ENCODE peak calls at places on chromosome 19, in four cellular contexts. T is neural progenitor cell, Z is SK-N-SH, W is GM23338. Y is an unnamed sample.
A peak's percentile ranks its signal among the peaks of the same experiment; 100 is the strongest.

GRCh38 chr19:1064661-1065605 is 2.0 kb upstream of the ARHGAP45 start:
- DNase-seq in T (peak; percentile 87), Z (peak; percentile 88), W (peak; percentile 90), Y (peak; percentile 69)

GRCh38 chr19:10549733-10550132 is 6.0 kb downstream of the ATG4D start:
- DNase-seq in Z (no peak), W (no peak), T (no peak), Y (no peak)

GRCh38 chr19:34494601-34495000 is 13.0 kb downstream of the WTIP start:
- DNase-seq in Z (no peak), T (no peak), W (no peak), Y (no peak)

GRCh38 chr19:13220847-13221246 is 70.6 kb downstream of the IER2 start:
- DNase-seq in Z (no peak), T (no peak), W (no peak), Y (no peak)

GRCh38 chr19:52370341-52370710 is 603 bp downstream of the ZNF880 start:
- DNase-seq in W (no peak), T (no peak), Z (no peak), Y (no peak)

GRCh38 chr19:46935066-46935663 is 74.4 kb downstream of the ARHGAP35 start:
- DNase-seq in T (no peak), W (no peak), Z (no peak), Y (no peak)

GRCh38 chr19:39858541-39858940 is 12.4 kb upstream of the FBL start:
- DNase-seq in W (peak; percentile 85), T (peak; percentile 75), Z (no peak), Y (no peak)

GRCh38 chr19:5131031-5131865 is 162.3 kb downstream of the KDM4B start:
- DNase-seq in W (peak; percentile 34), Z (no peak), T (no peak), Y (no peak)

GRCh38 chr19:17454579-17454978 is 6.1 kb upstream of the TMEM221 start:
- DNase-seq in W (peak; percentile 76), T (peak; percentile 62), Z (peak; percentile 52), Y (no peak)

GRCh38 chr19:39304701-39305571 is 8.7 kb downstream of the IFNL1 start:
- DNase-seq in T (no peak), W (peak; percentile 58), Z (no peak), Y (no peak)

GRCh38 chr19:1252221-1252817 is 3.9 kb downstream of the MIDN start:
- DNase-seq in W (no peak), T (no peak), Z (peak; percentile 55), Y (peak; percentile 81)

GRCh38 chr19:11251650-11252314 is 10.5 kb downstream of the DOCK6 start:
- DNase-seq in T (no peak), Z (no peak), W (no peak), Y (no peak)

GRCh38 chr19:41699968-41700323 is 8.5 kb upstream of the CEACAM5 start:
- DNase-seq in W (no peak), Z (no peak), T (no peak), Y (no peak)

GRCh38 chr19:752652-753517 is 2.0 kb downstream of the MISP start:
- DNase-seq in T (no peak), W (no peak), Z (no peak), Y (peak; percentile 94)

GRCh38 chr19:30862876-30863275 is 486.4 kb downstream of the TSHZ3 start:
- DNase-seq in W (no peak), T (no peak), Z (no peak), Y (no peak)

GRCh38 chr19:19613456-19613855 is 5.0 kb downstream of the PBX4 start:
- DNase-seq in Z (no peak), T (no peak), W (no peak), Y (peak; percentile 91)

GRCh38 chr19:9878511-9879196 is 43.5 kb downstream of the PIN1 start:
- DNase-seq in T (no peak), Z (no peak), W (no peak), Y (no peak)

GRCh38 chr19:10270616-10271394 is at the start of gene ICAM1:
- DNase-seq in T (peak; percentile 71), Z (peak; percentile 52), W (peak; percentile 88), Y (peak; percentile 70)

GRCh38 chr19:34128558-34129250 is 43.6 kb upstream of the LSM14A start:
- DNase-seq in Z (no peak), W (no peak), T (no peak), Y (no peak)

GRCh38 chr19:18098891-18099622 is 1.5 kb downstream of the MAST3 start:
- DNase-seq in W (peak; percentile 58), Z (no peak), T (peak; percentile 50), Y (no peak)

GRCh38 chr19:12628040-12629022 is 17.6 kb downstream of the ZNF791 start:
- DNase-seq in Z (no peak), T (no peak), W (peak; percentile 45), Y (no peak)

GRCh38 chr19:40523322-40524047 is 53.2 kb upstream of the SHKBP1 start:
- DNase-seq in T (peak; percentile 83), W (peak; percentile 93), Z (peak; percentile 83), Y (peak; percentile 66)

GRCh38 chr19:5172859-5173577 is 167.6 kb downstream of the PTPRS start:
- DNase-seq in Z (no peak), W (no peak), T (no peak), Y (peak; percentile 100)

GRCh38 chr19:13051581-13052165 is 51.0 kb downstream of the LYL1 start:
- DNase-seq in W (peak; percentile 95), T (peak; percentile 99), Z (no peak), Y (peak; percentile 84)

GRCh38 chr19:35596366-35596999 is 10.5 kb downstream of the PMIS2 start:
- DNase-seq in T (no peak), W (peak; percentile 61), Z (peak; percentile 43), Y (no peak)

GRCh38 chr19:31548941-31549340 is 199.7 kb upstream of the TSHZ3 start:
- DNase-seq in T (peak; percentile 42), Z (no peak), W (peak; percentile 50), Y (no peak)

GRCh38 chr19:15577184-15577771 is 37.7 kb upstream of the CYP4F8 start:
- DNase-seq in T (no peak), Z (no peak), W (no peak), Y (no peak)

GRCh38 chr19:55027472-55028337 is 10.4 kb downstream of the GP6 start:
- DNase-seq in T (no peak), W (no peak), Z (no peak), Y (peak; percentile 32)

GRCh38 chr19:51372021-51372648 is 319 bp downstream of the NKG7 start:
- DNase-seq in T (no peak), W (no peak), Z (no peak), Y (no peak)

GRCh38 chr19:15550847-15551182 is 42.5 kb downstream of the CYP4F22 start:
- DNase-seq in T (no peak), Z (no peak), W (peak; percentile 27), Y (no peak)

GRCh38 chr19:15239337-15239949 is 7.2 kb upstream of the EPHX3 start:
- DNase-seq in T (no peak), Z (no peak), W (no peak), Y (no peak)

GRCh38 chr19:14517840-14518505 is at the start of gene DNAJB1:
- DNase-seq in Z (peak; percentile 94), W (peak; percentile 70), T (peak; percentile 79), Y (peak; percentile 76)

GRCh38 chr19:30227661-30228112 is 144.5 kb upstream of the ZNF536 start:
- DNase-seq in W (peak; percentile 85), T (peak; percentile 94), Z (peak; percentile 87), Y (peak; percentile 48)

GRCh38 chr19:14116918-14117578 is 514 bp downstream of the PRKACA start:
- DNase-seq in Z (peak; percentile 47), W (peak; percentile 51), T (no peak), Y (no peak)

GRCh38 chr19:34187011-34187410 is 14.7 kb downstream of the LSM14A start:
- DNase-seq in T (no peak), Z (no peak), W (no peak), Y (no peak)

GRCh38 chr19:19054939-19055440 is 8.8 kb upstream of the SLC25A42 start:
- DNase-seq in T (no peak), W (no peak), Z (no peak), Y (no peak)

DNA sequence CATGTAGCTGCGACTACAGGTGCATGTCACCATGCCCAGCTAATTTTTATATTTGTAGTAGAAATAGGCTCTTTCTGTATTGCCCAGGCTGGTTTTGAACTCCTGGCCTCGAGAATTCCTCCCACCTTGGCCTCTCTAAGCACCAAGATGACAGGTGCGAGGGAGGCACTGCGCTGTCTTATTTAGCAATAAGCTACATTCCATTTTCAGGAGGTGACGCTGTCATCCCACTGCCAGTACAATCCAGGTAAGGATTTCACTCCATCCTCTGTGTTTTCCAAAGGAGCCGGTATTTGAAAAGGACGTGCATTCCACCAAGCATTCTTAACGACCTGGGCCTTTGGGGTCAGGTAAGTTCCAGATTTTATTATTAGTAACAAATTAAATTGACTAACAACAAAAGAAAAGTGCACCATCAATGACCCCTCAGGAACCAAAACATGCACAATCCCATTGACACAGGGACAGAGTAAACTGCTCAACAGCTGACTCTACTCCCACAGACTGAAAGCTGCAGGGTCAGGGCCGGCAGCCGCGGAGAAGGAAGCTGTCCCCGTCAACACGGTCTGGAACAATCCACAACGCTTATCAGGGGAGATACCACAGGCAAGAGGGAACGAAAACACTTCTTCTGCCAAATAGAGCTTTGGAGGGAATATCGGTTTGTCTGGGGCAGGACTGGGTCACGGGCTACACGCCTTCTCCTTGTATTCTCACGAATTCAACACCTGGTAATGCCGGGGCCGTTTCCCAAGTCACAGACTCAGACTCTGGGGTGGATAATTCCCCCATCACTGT is 82.8 kb downstream of the INSR start:
- DNase-seq in Z (no peak), W (no peak), T (no peak), Y (no peak)
- H3K4me1 ChIP-seq in Z (no peaks in the 10 kb centered on the region), W (peaks cover 35% of the 10 kb centered on the region), T (no peaks in the 10 kb centered on the region), Y (no peaks in the 10 kb centered on the region)

GRCh38 chr19:22610121-22610520 is 24.0 kb upstream of the ZNF492 start:
- DNase-seq in W (no peak), Z (no peak), T (no peak), Y (no peak)
- H3K27ac ChIP-seq in W (no peak overlapping the region), Z (no peak overlapping the region), T (no peak overlapping the region), Y (no peak overlapping the region)

GRCh38 chr19:3360494-3361383 is 5.6 kb upstream of the NFIC start:
- DNase-seq in T (peak; percentile 45), Z (peak; percentile 83), W (peak; percentile 57), Y (peak; percentile 31)
- TF ChIP-seq EZH2phosphoT487 in T (peak; percentile 95), Z (no peak), W (peak; percentile 53), Y (no peak)

GRCh38 chr19:2491130-2491801 is 15.3 kb downstream of the GADD45B start:
- DNase-seq in T (no peak), Z (no peak), W (no peak), Y (peak; percentile 93)
- H3K4me1 ChIP-seq in T (peaks cover 8% of the 10 kb centered on the region), Z (peaks cover 18% of the 10 kb centered on the region), W (peaks cover 15% of the 10 kb centered on the region), Y (peaks cover 37% of the 10 kb centered on the region)

GRCh38 chr19:45677351-45678230 is 9.6 kb downstream of the GIPR start:
- DNase-seq in W (peak; percentile 100), Z (peak; percentile 96), T (peak; percentile 94), Y (peak; percentile 92)

GRCh38 chr19:45682908-45683307 is 8.8 kb downstream of the SNRPD2 start:
- DNase-seq in Z (no peak), W (no peak), T (no peak), Y (no peak)

GRCh38 chr19:45681391-45682015 is 10.2 kb downstream of the SNRPD2 start:
- DNase-seq in Z (peak; percentile 91), W (peak; percentile 83), T (peak; percentile 85), Y (peak; percentile 90)

GRCh38 chr19:45676851-45677263 is 8.8 kb downstream of the GIPR start:
- DNase-seq in T (no peak), Z (no peak), W (peak; percentile 87), Y (no peak)

GRCh38 chr19:45682117-45682516 is 9.6 kb downstream of the SNRPD2 start:
- DNase-seq in Z (no peak), T (no peak), W (no peak), Y (no peak)
- H3K27ac ChIP-seq in Z (peak overlapping the region; percentile 34), T (no peak overlapping the region), W (no peak overlapping the region), Y (peak overlapping the region; percentile 30)